ENCODE peak calls at places on chromosomes 12 and 14, in seven cellular contexts. M is PC-3, C is BJ, E is MM.1S, L is bronchial epithelial cell, Z is stomach, H is choroid plexus epithelial cell. J is an unnamed sample.

GRCh38 chr14:64910847-64911495 is 3.3 kb upstream of the CHURC1 start:
- DNase-seq in E (no peak), H (peak), M (peak), Z (no peak), C (no peak), L (peak), J (peak)

GRCh38 chr12:2642896-2643425 is 151.8 kb upstream of the FKBP4 start:
- DNase-seq in C (no peak), L (no peak), M (no peak), Z (no peak), H (no peak), E (no peak), J (no peak)

GRCh38 chr14:102508774-102509743 is 517 bp downstream of the ANKRD9 start:
- DNase-seq in C (no peak), L (no peak), M (peak), H (peak), Z (peak), E (no peak), J (peak)

GRCh38 chr12:69821441-69822204 is 3.4 kb upstream of the MYRFL start:
- DNase-seq in M (peak), E (no peak), L (peak), Z (no peak), C (no peak), H (peak), J (peak)

GRCh38 chr12:68157295-68157871 is 2.2 kb downstream of the IFNG start:
- DNase-seq in L (peak), Z (no peak), H (no peak), C (no peak), E (no peak), M (no peak), J (no peak)

GRCh38 chr14:65281991-65282908 is 130.3 kb upstream of the FUT8 start:
- DNase-seq in H (peak), M (no peak), Z (no peak), E (peak), L (no peak), C (peak), J (peak)

GRCh38 chr12:90970471-90970870 is 15.5 kb upstream of the CCER1 start:
- DNase-seq in E (no peak), L (peak), C (no peak), Z (no peak), H (no peak), M (peak), J (no peak)

GRCh38 chr12:103903979-103904378 is 26.2 kb upstream of the HSP90B1 start:
- DNase-seq in L (no peak), E (no peak), C (no peak), M (no peak), H (no peak), Z (no peak), J (no peak)

GRCh38 chr12:52715416-52715815 is 12.1 kb upstream of the KRT77 start:
- DNase-seq in M (peak), C (no peak), E (no peak), H (no peak), Z (peak), L (peak), J (no peak)

GRCh38 chr14:70188608-70189540 is at the start of gene SLC8A3:
- DNase-seq in H (peak), E (no peak), Z (peak), L (peak), C (no peak), M (no peak), J (peak)

GRCh38 chr12:105831372-105831771 is 307.4 kb downstream of the NUAK1 start:
- DNase-seq in L (no peak), E (no peak), H (no peak), Z (no peak), M (no peak), C (no peak), J (no peak)

GRCh38 chr12:120662879-120663278 is 22.5 kb downstream of the CABP1 start:
- DNase-seq in M (no peak), E (no peak), C (no peak), Z (no peak), H (no peak), L (no peak), J (no peak)

GRCh38 chr12:26369588-26369987 is 174.2 kb downstream of the SSPN start:
- DNase-seq in Z (no peak), L (peak), E (no peak), C (peak), M (peak), H (peak), J (peak)

GRCh38 chr14:90382491-90383125 is 14.2 kb upstream of the CALM1 start:
- DNase-seq in C (no peak), Z (peak), M (peak), E (peak), L (peak), H (peak), J (peak)

GRCh38 chr14:37901978-37902377 is 305.7 kb upstream of the SSTR1 start:
- DNase-seq in C (peak), H (peak), E (no peak), Z (no peak), M (no peak), L (no peak), J (no peak)

GRCh38 chr12:27463826-27464554 is 17.5 kb downstream of the SMCO2 start:
- DNase-seq in C (no peak), L (no peak), E (no peak), H (no peak), Z (no peak), M (no peak), J (peak)

GRCh38 chr12:93767524-93767863 is 90.3 kb downstream of the CRADD start:
- DNase-seq in H (no peak), E (peak), C (no peak), Z (no peak), L (no peak), M (no peak), J (no peak)

GRCh38 chr14:91918159-91918883 is 29.2 kb downstream of the FBLN5 start:
- DNase-seq in Z (no peak), E (no peak), H (peak), M (no peak), C (no peak), L (no peak), J (peak)

GRCh38 chr12:79360936-79361335 is 329.8 kb downstream of the PAWR start:
- DNase-seq in M (no peak), E (no peak), L (no peak), H (no peak), C (no peak), Z (no peak), J (no peak)

GRCh38 chr12:46965137-46965536 is 114.3 kb upstream of the PCED1B start:
- DNase-seq in C (no peak), H (no peak), L (peak), Z (no peak), M (no peak), E (no peak), J (no peak)

GRCh38 chr12:12779529-12779928 is 5.9 kb upstream of the APOLD1 start:
- DNase-seq in M (peak), E (no peak), Z (no peak), H (peak), L (peak), C (no peak), J (peak)

GRCh38 chr14:65658202-65658601 is 245.7 kb downstream of the FUT8 start:
- DNase-seq in Z (no peak), L (peak), C (peak), M (peak), E (no peak), H (no peak), J (peak)

GRCh38 chr12:100141666-100141997 is 1.0 kb downstream of the BLTP3B start:
- DNase-seq in Z (no peak), H (peak), L (peak), M (peak), E (peak), C (peak), J (peak)

GRCh38 chr14:104290058-104290667 is 151.8 kb downstream of the KIF26A start:
- DNase-seq in Z (no peak), E (no peak), H (no peak), L (no peak), M (no peak), C (no peak), J (no peak)

GRCh38 chr12:129001-129400 is 62.4 kb downstream of the IQSEC3 start:
- DNase-seq in C (no peak), M (no peak), Z (no peak), L (no peak), H (no peak), E (no peak), J (no peak)

GRCh38 chr12:57540998-57541397 is 6.0 kb downstream of the DCTN2 start:
- DNase-seq in L (no peak), Z (no peak), E (no peak), C (no peak), M (no peak), H (no peak), J (no peak)

GRCh38 chr12:31362115-31362758 is 36.3 kb upstream of the SINHCAF start:
- DNase-seq in Z (no peak), M (no peak), E (peak), C (no peak), L (peak), H (peak), J (no peak)

GRCh38 chr14:61695695-61696527 is 598 bp downstream of the HIF1A start:
- DNase-seq in L (no peak), H (peak), M (peak), Z (peak), E (no peak), C (no peak), J (peak)

GRCh38 chr14:94646481-94646880 is 34.3 kb downstream of the SERPINA3 start:
- DNase-seq in M (no peak), C (no peak), Z (no peak), H (peak), L (peak), E (no peak), J (peak)

GRCh38 chr14:37497422-37497821 is 97.6 kb downstream of the FOXA1 start:
- DNase-seq in E (no peak), L (no peak), M (no peak), Z (no peak), H (no peak), C (no peak), J (no peak)

GRCh38 chr14:29821665-29822429 is 105.8 kb downstream of the PRKD1 start:
- DNase-seq in M (peak), H (peak), Z (no peak), C (no peak), E (no peak), L (no peak), J (peak)

DNA sequence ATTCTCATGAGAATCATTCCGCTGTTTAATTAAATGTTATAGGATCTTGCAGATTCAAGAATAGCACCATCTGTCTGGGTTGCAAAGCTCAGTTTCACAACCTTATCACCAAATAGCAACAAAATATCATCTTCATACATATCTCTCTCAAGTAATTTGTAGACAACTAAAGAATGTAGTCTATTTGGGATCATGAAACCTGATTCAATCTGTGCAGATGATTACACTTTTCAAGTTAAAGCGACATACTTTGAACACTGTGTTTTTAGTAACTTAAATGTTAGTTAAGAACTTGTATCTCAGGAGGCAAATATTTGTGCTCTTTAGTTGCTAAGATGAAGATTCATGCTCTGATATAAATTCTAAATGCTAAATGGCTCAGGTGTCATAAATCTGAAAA is 14.8 kb downstream of the MED13L start:
- DNase-seq in Z (no peak), E (no peak), C (no peak), H (peak), M (no peak), L (no peak), J (no peak)
- H3K4me3 ChIP-seq in Z (no peak), E (no peak), C (no peak), H (no peak), M (no peak), L (no peak), J (no peak)

GRCh38 chr12:53990311-53991076 is 5.5 kb downstream of the HOXC10 start:
- DNase-seq in Z (no peak), L (no peak), C (no peak), H (no peak), M (peak), E (no peak), J (no peak)
- H3K4me3 ChIP-seq in Z (no peak), L (no peak), C (no peak), H (no peak), M (peak), E (no peak), J (no peak)

DNA sequence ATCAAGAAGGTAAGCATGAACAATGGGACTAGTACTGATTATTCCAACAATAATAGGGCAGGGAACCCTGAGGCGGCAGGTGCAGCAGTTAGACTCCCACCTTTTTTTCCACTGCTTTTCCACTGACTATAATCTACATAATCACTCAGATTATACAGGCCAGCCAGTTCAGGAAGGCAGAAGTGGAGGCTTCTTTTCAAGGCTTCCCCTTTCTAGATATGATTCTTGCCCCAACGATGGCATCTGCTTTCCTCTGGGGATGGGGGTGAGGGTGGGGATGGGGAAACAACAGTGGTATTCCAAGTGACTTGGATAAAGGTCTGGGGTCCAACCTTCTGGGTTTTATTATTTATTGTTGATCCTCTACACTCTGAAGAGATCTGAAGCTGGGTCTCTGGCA is 331 bp downstream of the NCKAP1L start:
- DNase-seq in Z (no peak), M (no peak), H (no peak), E (peak), C (no peak), L (no peak), J (no peak)
- H3K4me3 ChIP-seq in Z (peak), M (no peak), H (no peak), E (peak), C (no peak), L (no peak), J (no peak)

DNA sequence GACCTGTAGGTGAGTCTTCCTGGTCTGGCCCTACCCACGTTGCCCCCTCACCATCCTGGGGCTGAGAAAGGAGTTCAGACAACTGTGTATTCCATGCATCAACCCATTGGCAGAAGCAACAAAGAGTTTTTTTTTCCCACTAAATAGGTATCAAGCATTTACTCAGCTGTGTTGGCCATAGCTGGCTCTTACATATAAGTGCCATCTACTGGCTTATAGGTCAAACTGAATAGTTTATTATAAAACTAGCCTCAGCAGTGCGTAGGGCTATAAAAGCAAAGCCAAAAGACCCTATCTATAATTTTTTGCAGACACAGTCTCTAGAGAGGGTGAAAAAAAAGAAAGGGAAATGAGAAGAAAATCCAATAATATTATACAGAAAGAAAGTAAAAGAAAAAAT is 765.2 kb upstream of the MGAT4C start:
- DNase-seq in Z (no peak), E (no peak), L (no peak), M (no peak), H (no peak), C (no peak), J (no peak)
- H3K4me3 ChIP-seq in Z (no peak), E (no peak), L (no peak), M (no peak), H (no peak), C (no peak), J (no peak)

DNA sequence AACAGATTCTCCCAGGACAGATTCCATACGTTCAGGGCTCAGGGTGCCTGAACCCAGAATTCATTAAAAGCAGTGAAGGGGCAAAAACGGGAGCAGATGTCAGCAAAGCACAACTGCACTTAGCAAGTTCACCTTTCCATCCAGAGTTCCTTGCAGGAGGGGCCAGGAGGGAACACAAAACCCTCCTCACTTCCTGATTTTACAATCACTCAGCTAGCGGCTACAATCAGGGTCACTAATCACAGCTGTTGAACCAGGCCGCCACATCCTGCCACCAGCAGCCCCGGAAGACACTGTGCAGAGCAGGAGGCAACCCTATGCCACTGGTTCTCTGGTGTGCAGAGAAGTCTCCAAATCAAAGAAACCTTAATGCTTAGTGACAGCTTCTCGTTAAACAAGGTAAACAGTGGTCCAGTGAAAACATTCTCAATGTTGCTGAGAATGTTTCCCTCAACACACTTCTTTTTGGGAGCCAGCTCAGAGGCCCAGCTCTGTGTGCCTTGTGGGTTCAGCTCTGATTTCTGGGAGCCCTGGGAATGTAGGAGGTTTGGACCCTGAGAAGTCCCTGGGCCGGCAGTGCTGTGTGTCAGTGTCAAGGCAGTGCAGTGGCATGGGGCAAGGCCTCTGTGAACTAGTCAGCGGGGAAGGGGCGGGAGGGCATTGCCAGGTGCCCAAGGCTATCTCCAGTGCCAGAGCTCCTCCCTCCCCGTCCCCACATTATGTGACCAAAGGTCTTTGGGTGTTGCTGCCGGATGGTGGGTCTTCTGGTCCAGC is 54.5 kb downstream of the VCPKMT start:
- DNase-seq in L (peak), E (no peak), H (peak), C (no peak), Z (peak), M (peak), J (peak)
- H3K4me3 ChIP-seq in L (no peak), E (no peak), H (no peak), C (no peak), Z (no peak), M (no peak), J (no peak)

GRCh38 chr14:100857923-100858837 is 32.3 kb downstream of the MEG3 start:
- DNase-seq in H (no peak), M (no peak), L (no peak), C (no peak), E (no peak), Z (no peak), J (no peak)
- H3K4me3 ChIP-seq in H (no peak), M (no peak), L (no peak), C (no peak), E (no peak), Z (no peak), J (no peak)

GRCh38 chr12:6644903-6645302 is 2.3 kb downstream of the ACRBP start:
- DNase-seq in C (no peak), M (no peak), E (no peak), Z (no peak), L (no peak), H (no peak), J (no peak)

GRCh38 chr12:6643569-6644256 is 3.5 kb downstream of the ACRBP start:
- DNase-seq in M (no peak), L (no peak), E (no peak), H (no peak), C (no peak), Z (no peak), J (no peak)

GRCh38 chr12:6646276-6647082 is 753 bp downstream of the ACRBP start:
- DNase-seq in E (no peak), H (no peak), C (no peak), L (no peak), Z (no peak), M (no peak), J (no peak)

GRCh38 chr12:6647083-6647604 is at the start of gene ACRBP:
- DNase-seq in E (peak), Z (peak), L (peak), C (peak), M (no peak), H (peak), J (peak)

DNA sequence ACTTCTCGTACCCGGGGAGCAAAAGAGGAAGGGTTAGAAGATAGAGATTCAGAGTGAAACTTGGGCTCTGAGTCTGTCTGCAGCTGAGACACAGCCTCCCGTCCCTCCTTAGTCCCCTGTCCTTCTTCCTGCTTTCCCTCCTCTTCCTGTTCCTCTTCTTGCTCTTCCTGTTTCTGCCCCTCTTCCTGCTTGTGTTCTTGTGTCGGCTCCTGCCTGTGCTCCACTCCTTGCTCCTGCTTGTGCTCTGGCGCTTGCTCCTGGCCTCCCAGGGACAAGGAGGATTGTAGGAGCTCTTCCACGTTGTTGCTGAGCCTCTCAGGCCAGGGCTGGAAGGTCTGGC is 3.0 kb downstream of the ACRBP start:
- DNase-seq in M (no peak), E (no peak), Z (no peak), C (no peak), L (no peak), H (no peak), J (no peak)
- H3K4me3 ChIP-seq in M (no peak), E (no peak), Z (no peak), C (no peak), L (no peak), H (no peak), J (no peak)